ENCODE peak calls at places on chromosomes 2 and 18, in five cellular contexts. B is DMS153; R is small intestine; C is stimulated activated CD4-positive, alpha-beta T cell treated with anti-CD3 and anti-CD28 coated beads, Interleukin-1b, Interleukin-23, amount 100 ng/mL, for 1 hour; X is T-helper 22 cell. F is an unnamed sample.

GRCh38 chr18:12597775-12598174 is 60.1 kb downstream of the SPIRE1 start:
- DNase-seq in B (no peak), R (no peak), C (no peak), X (no peak), F (peak)

GRCh38 chr18:79547413-79548076 is 132.1 kb upstream of the CTDP1 start:
- DNase-seq in B (no peak), R (no peak), C (no peak), X (no peak), F (no peak)

GRCh38 chr18:32896781-32897547 is 124.1 kb upstream of the KLHL14 start:
- DNase-seq in B (no peak), R (no peak), C (no peak), X (no peak), F (peak)

GRCh38 chr18:57997820-57998219 is 46.2 kb upstream of the NEDD4L start:
- DNase-seq in B (no peak), R (no peak), C (no peak), X (no peak), F (no peak)

GRCh38 chr2:143161982-143162837 is 33.0 kb downstream of the ARHGAP15 start:
- DNase-seq in B (peak), R (peak), C (peak), X (peak), F (peak)

GRCh38 chr2:231001921-231002320 is 6.0 kb downstream of the SPATA3 start:
- DNase-seq in B (no peak), R (no peak), C (no peak), X (no peak), F (peak)

GRCh38 chr2:236705295-236706114 is 135.9 kb downstream of the ACKR3 start:
- DNase-seq in B (no peak), R (no peak), C (no peak), X (no peak), F (no peak)

GRCh38 chr2:108925286-108925685 is 63.7 kb downstream of the EDAR start:
- DNase-seq in B (no peak), R (no peak), C (no peak), X (no peak), F (no peak)

GRCh38 chr2:166972002-166972401 is 83.7 kb downstream of the XIRP2 start:
- DNase-seq in B (no peak), R (no peak), C (no peak), X (no peak), F (no peak)

GRCh38 chr2:226694910-226695309 is 104.7 kb downstream of the IRS1 start:
- DNase-seq in B (no peak), R (peak), C (no peak), X (no peak), F (peak)

GRCh38 chr2:42926438-42927333 is 134.3 kb upstream of the HAAO start:
- DNase-seq in B (peak), R (peak), C (no peak), X (no peak), F (no peak)

GRCh38 chr2:23412556-23413155 is 27.7 kb downstream of the KLHL29 start:
- DNase-seq in B (no peak), R (no peak), C (no peak), X (no peak), F (peak)

GRCh38 chr2:32356735-32357544 is at the start of gene BIRC6:
- DNase-seq in B (peak), R (peak), C (peak), X (peak), F (peak)

GRCh38 chr2:231545105-231545902 is 15.1 kb upstream of the NMUR1 start:
- DNase-seq in B (no peak), R (peak), C (no peak), X (no peak), F (peak)

GRCh38 chr2:30315391-30316055 is 84.2 kb downstream of the LBH start:
- DNase-seq in B (no peak), R (no peak), C (no peak), X (no peak), F (peak)

GRCh38 chr2:88144914-88145497 is 17.1 kb upstream of the FABP1 start:
- DNase-seq in B (no peak), R (peak), C (no peak), X (no peak), F (no peak)

GRCh38 chr2:84631047-84631446 is 114.7 kb downstream of the DNAH6 start:
- DNase-seq in B (no peak), R (peak), C (no peak), X (no peak), F (peak)

GRCh38 chr2:48113767-48114166 is 207.5 kb upstream of the FBXO11 start:
- DNase-seq in B (no peak), R (no peak), C (no peak), X (no peak), F (no peak)

GRCh38 chr2:56739421-56739820 is 555.6 kb downstream of the CCDC85A start:
- DNase-seq in B (no peak), R (no peak), C (no peak), X (no peak), F (peak)

GRCh38 chr2:95357717-95358280 is 44.7 kb upstream of the FAHD2A start:
- DNase-seq in B (no peak), R (no peak), C (no peak), X (no peak), F (no peak)

GRCh38 chr2:240053173-240054155 is at the start of gene OR6B3:
- DNase-seq in B (no peak), R (no peak), C (no peak), X (no peak), F (no peak)

GRCh38 chr2:30276455-30276911 is 45.1 kb downstream of the LBH start:
- DNase-seq in B (no peak), R (peak), C (no peak), X (no peak), F (no peak)

GRCh38 chr18:32301976-32302743 is 112.3 kb downstream of the MEP1B start:
- DNase-seq in B (no peak), R (peak), C (no peak), X (no peak), F (peak)

GRCh38 chr2:6445156-6445555 is 420.6 kb downstream of the CMPK2 start:
- DNase-seq in B (no peak), R (no peak), C (no peak), X (no peak), F (no peak)

GRCh38 chr2:241770185-241770935 is 6.3 kb upstream of the GAL3ST2 start:
- DNase-seq in B (no peak), R (no peak), C (no peak), X (no peak), F (no peak)

GRCh38 chr2:175823291-175824073 is 178.6 kb downstream of the LNPK start:
- DNase-seq in B (peak), R (no peak), C (no peak), X (no peak), F (peak)

GRCh38 chr2:223306371-223306770 is 254.4 kb downstream of the KCNE4 start:
- DNase-seq in B (no peak), R (no peak), C (no peak), X (no peak), F (no peak)

GRCh38 chr2:74887961-74888670 is 54.2 kb downstream of the HK2 start:
- DNase-seq in B (no peak), R (no peak), C (no peak), X (no peak), F (no peak)